ENCODE peak calls at places on chromosome 2, in six cellular contexts. One of them, this sample, is unnamed.

GRCh38 chr2:234595829-234596228 is 98.9 kb upstream of the ARL4C start:
- DNase-seq in GM23338: no peak
- DNase-seq in HepG2: no peak
- DNase-seq in H1: no peak
- DNase-seq in K562: no peak
- DNase-seq in GM12878: no peak
- DNase-seq in this sample: no peak

GRCh38 chr2:113341191-113341590 is 62.5 kb upstream of the PAX8 start:
- DNase-seq in GM23338: no peak
- DNase-seq in HepG2: no peak
- DNase-seq in H1: no peak
- DNase-seq in K562: no peak
- DNase-seq in GM12878: no peak
- DNase-seq in this sample: no peak

GRCh38 chr2:202034249-202035088 is 814 bp downstream of the FZD7 start:
- DNase-seq in GM23338: no peak
- DNase-seq in HepG2: no peak
- DNase-seq in H1: no peak
- DNase-seq in K562: peak
- DNase-seq in GM12878: no peak
- DNase-seq in this sample: no peak

GRCh38 chr2:156435725-156436476 is at the start of gene GPD2:
- DNase-seq in GM23338: peak
- DNase-seq in HepG2: no peak
- DNase-seq in H1: peak
- DNase-seq in K562: peak
- DNase-seq in GM12878: no peak
- DNase-seq in this sample: peak

GRCh38 chr2:88059979-88060906 is 4.7 kb upstream of the KRCC1 start:
- DNase-seq in GM23338: peak
- DNase-seq in HepG2: peak
- DNase-seq in H1: no peak
- DNase-seq in K562: peak
- DNase-seq in GM12878: no peak
- DNase-seq in this sample: peak

GRCh38 chr2:15664273-15665066 is 72.8 kb downstream of the DDX1 start:
- DNase-seq in GM23338: no peak
- DNase-seq in HepG2: no peak
- DNase-seq in H1: no peak
- DNase-seq in K562: no peak
- DNase-seq in GM12878: no peak
- DNase-seq in this sample: no peak

GRCh38 chr2:3870997-3871396 is 167.6 kb downstream of the DCDC2C start:
- DNase-seq in GM23338: no peak
- DNase-seq in HepG2: no peak
- DNase-seq in H1: no peak
- DNase-seq in K562: no peak
- DNase-seq in GM12878: no peak
- DNase-seq in this sample: no peak

GRCh38 chr2:98911376-98912154 is 24.5 kb downstream of the CRACDL start:
- DNase-seq in GM23338: no peak
- DNase-seq in HepG2: peak
- DNase-seq in H1: no peak
- DNase-seq in K562: no peak
- DNase-seq in GM12878: no peak
- DNase-seq in this sample: no peak

GRCh38 chr2:197613509-197613987 is 61.8 kb downstream of the RFTN2 start:
- DNase-seq in GM23338: no peak
- DNase-seq in HepG2: peak
- DNase-seq in H1: no peak
- DNase-seq in K562: no peak
- DNase-seq in GM12878: no peak
- DNase-seq in this sample: no peak

GRCh38 chr2:184890311-184890710 is 292.0 kb downstream of the ZNF804A start:
- DNase-seq in GM23338: no peak
- DNase-seq in HepG2: no peak
- DNase-seq in H1: no peak
- DNase-seq in K562: no peak
- DNase-seq in GM12878: no peak
- DNase-seq in this sample: no peak

GRCh38 chr2:124874226-124874625 is 849.1 kb downstream of the CNTNAP5 start:
- DNase-seq in GM23338: no peak
- DNase-seq in HepG2: no peak
- DNase-seq in H1: no peak
- DNase-seq in K562: no peak
- DNase-seq in GM12878: no peak
- DNase-seq in this sample: no peak

GRCh38 chr2:124875627-124876244 is 850.6 kb downstream of the CNTNAP5 start:
- DNase-seq in GM23338: no peak
- DNase-seq in HepG2: no peak
- DNase-seq in H1: no peak
- DNase-seq in K562: no peak
- DNase-seq in GM12878: peak
- DNase-seq in this sample: no peak

GRCh38 chr2:124874676-124875075 is 849.6 kb downstream of the CNTNAP5 start:
- DNase-seq in GM23338: no peak
- DNase-seq in HepG2: no peak
- DNase-seq in H1: no peak
- DNase-seq in K562: no peak
- DNase-seq in GM12878: no peak
- DNase-seq in this sample: no peak

GRCh38 chr2:124879615-124880014 is 854.5 kb downstream of the CNTNAP5 start:
- DNase-seq in GM23338: no peak
- DNase-seq in HepG2: no peak
- DNase-seq in H1: no peak
- DNase-seq in K562: no peak
- DNase-seq in GM12878: no peak
- DNase-seq in this sample: no peak

GRCh38 chr2:124877065-124877671 is 852.1 kb downstream of the CNTNAP5 start:
- DNase-seq in GM23338: no peak
- DNase-seq in HepG2: no peak
- DNase-seq in H1: no peak
- DNase-seq in K562: no peak
- DNase-seq in GM12878: no peak
- DNase-seq in this sample: no peak
- TF ChIP-seq CREB1 in GM23338: no peak
- TF ChIP-seq CREB1 in HepG2: no peak
- TF ChIP-seq CREB1 in H1: no peak
- TF ChIP-seq CREB1 in K562: no peak
- TF ChIP-seq CREB1 in GM12878: peak
- TF ChIP-seq CREB1 in this sample: no peak

GRCh38 chr2:106147159-106147558 is 46.9 kb downstream of the UXS1 start:
- DNase-seq in GM23338: no peak
- DNase-seq in HepG2: peak
- DNase-seq in H1: no peak
- DNase-seq in K562: no peak
- DNase-seq in GM12878: no peak
- DNase-seq in this sample: no peak
- TF ChIP-seq CREB1 in GM23338: no peak
- TF ChIP-seq CREB1 in HepG2: no peak
- TF ChIP-seq CREB1 in H1: no peak
- TF ChIP-seq CREB1 in K562: no peak
- TF ChIP-seq CREB1 in GM12878: no peak
- TF ChIP-seq CREB1 in this sample: no peak

GRCh38 chr2:134739879-134740301 is 21.1 kb upstream of the TMEM163 start:
- DNase-seq in GM23338: no peak
- DNase-seq in HepG2: no peak
- DNase-seq in H1: no peak
- DNase-seq in K562: no peak
- DNase-seq in GM12878: peak
- DNase-seq in this sample: no peak

GRCh38 chr2:134736167-134736885 is 17.5 kb upstream of the TMEM163 start:
- DNase-seq in GM23338: peak
- DNase-seq in HepG2: no peak
- DNase-seq in H1: no peak
- DNase-seq in K562: no peak
- DNase-seq in GM12878: no peak
- DNase-seq in this sample: no peak

GRCh38 chr2:134738150-134738865 is 19.5 kb upstream of the TMEM163 start:
- DNase-seq in GM23338: no peak
- DNase-seq in HepG2: no peak
- DNase-seq in H1: no peak
- DNase-seq in K562: no peak
- DNase-seq in GM12878: no peak
- DNase-seq in this sample: no peak

GRCh38 chr2:134739261-134739878 is 20.6 kb upstream of the TMEM163 start:
- DNase-seq in GM23338: no peak
- DNase-seq in HepG2: no peak
- DNase-seq in H1: no peak
- DNase-seq in K562: no peak
- DNase-seq in GM12878: no peak
- DNase-seq in this sample: no peak

GRCh38 chr2:134737671-134738070 is 18.9 kb upstream of the TMEM163 start:
- DNase-seq in GM23338: no peak
- DNase-seq in HepG2: no peak
- DNase-seq in H1: no peak
- DNase-seq in K562: no peak
- DNase-seq in GM12878: no peak
- DNase-seq in this sample: no peak
- TF ChIP-seq CREB1 in GM23338: no peak
- TF ChIP-seq CREB1 in HepG2: no peak
- TF ChIP-seq CREB1 in H1: no peak
- TF ChIP-seq CREB1 in K562: no peak
- TF ChIP-seq CREB1 in GM12878: peak
- TF ChIP-seq CREB1 in this sample: no peak

GRCh38 chr2:30177440-30177839 is 30.6 kb downstream of the YPEL5 start:
- DNase-seq in GM23338: no peak
- DNase-seq in HepG2: no peak
- DNase-seq in H1: no peak
- DNase-seq in K562: no peak
- DNase-seq in GM12878: no peak
- DNase-seq in this sample: no peak

GRCh38 chr2:30180230-30180629 is 33.4 kb downstream of the YPEL5 start:
- DNase-seq in GM23338: no peak
- DNase-seq in HepG2: no peak
- DNase-seq in H1: no peak
- DNase-seq in K562: no peak
- DNase-seq in GM12878: no peak
- DNase-seq in this sample: no peak

GRCh38 chr2:30178618-30179404 is 32.0 kb downstream of the YPEL5 start:
- DNase-seq in GM23338: no peak
- DNase-seq in HepG2: no peak
- DNase-seq in H1: no peak
- DNase-seq in K562: peak
- DNase-seq in GM12878: no peak
- DNase-seq in this sample: no peak

GRCh38 chr2:30181176-30181575 is 34.4 kb downstream of the YPEL5 start:
- DNase-seq in GM23338: no peak
- DNase-seq in HepG2: no peak
- DNase-seq in H1: no peak
- DNase-seq in K562: no peak
- DNase-seq in GM12878: no peak
- DNase-seq in this sample: no peak

GRCh38 chr2:30177861-30178465 is 31.2 kb downstream of the YPEL5 start:
- DNase-seq in GM23338: no peak
- DNase-seq in HepG2: no peak
- DNase-seq in H1: no peak
- DNase-seq in K562: no peak
- DNase-seq in GM12878: no peak
- DNase-seq in this sample: no peak
- TF ChIP-seq CREB1 in GM23338: no peak
- TF ChIP-seq CREB1 in HepG2: no peak
- TF ChIP-seq CREB1 in H1: no peak
- TF ChIP-seq CREB1 in K562: no peak
- TF ChIP-seq CREB1 in GM12878: no peak
- TF ChIP-seq CREB1 in this sample: no peak

DNA sequence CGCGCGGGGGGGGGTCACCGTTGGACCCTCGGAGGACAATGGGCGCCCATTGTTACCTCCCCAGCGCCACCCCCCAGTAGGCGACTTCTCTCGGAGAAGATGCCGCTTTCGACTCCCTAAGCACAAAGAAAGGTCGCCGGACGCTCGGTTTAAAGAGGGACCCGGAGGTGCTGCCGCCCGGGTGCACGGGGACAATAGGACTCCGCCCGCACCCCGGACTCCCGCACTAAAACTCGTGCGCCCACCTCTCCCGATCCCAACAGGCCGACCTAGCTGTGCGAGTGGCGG is 318 bp upstream of the CDC42EP3 start:
- DNase-seq in GM23338: no peak
- DNase-seq in HepG2: no peak
- DNase-seq in H1: no peak
- DNase-seq in K562: no peak
- DNase-seq in GM12878: no peak
- DNase-seq in this sample: no peak
- TF ChIP-seq CREB1 in GM23338: no peak
- TF ChIP-seq CREB1 in HepG2: no peak
- TF ChIP-seq CREB1 in H1: no peak
- TF ChIP-seq CREB1 in K562: no peak
- TF ChIP-seq CREB1 in GM12878: no peak
- TF ChIP-seq CREB1 in this sample: no peak

GRCh38 chr2:219520079-219520478 is 5.8 kb downstream of the ASIC4 start:
- DNase-seq in GM23338: no peak
- DNase-seq in HepG2: no peak
- DNase-seq in H1: no peak
- DNase-seq in K562: no peak
- DNase-seq in GM12878: no peak
- DNase-seq in this sample: no peak
- TF ChIP-seq CREB1 in GM23338: no peak
- TF ChIP-seq CREB1 in HepG2: no peak
- TF ChIP-seq CREB1 in H1: no peak
- TF ChIP-seq CREB1 in K562: no peak
- TF ChIP-seq CREB1 in GM12878: no peak
- TF ChIP-seq CREB1 in this sample: no peak

DNA sequence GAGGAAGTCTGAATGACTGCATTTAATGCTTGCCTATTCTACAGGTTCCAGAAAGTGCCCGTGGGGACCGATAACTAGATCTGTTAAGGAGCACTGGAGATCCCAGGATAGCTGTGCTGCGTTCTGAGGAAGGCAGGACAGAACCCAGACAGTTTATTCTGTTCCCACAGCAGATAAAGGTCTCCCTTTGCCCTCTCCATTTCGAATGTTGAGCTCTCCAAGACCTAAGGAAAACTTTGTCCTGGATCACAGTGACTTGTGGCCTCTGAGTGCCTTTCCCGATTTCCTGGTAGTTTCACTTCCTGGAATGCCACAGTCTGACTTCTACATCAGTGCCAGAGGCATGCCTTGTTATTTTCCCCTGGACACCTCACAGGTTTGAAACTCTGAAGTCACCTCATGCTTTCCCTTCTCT is 50.1 kb upstream of the ZFP36L2 start:
- DNase-seq in GM23338: no peak
- DNase-seq in HepG2: no peak
- DNase-seq in H1: no peak
- DNase-seq in K562: no peak
- DNase-seq in GM12878: no peak
- DNase-seq in this sample: no peak
- TF ChIP-seq CREB1 in GM23338: no peak
- TF ChIP-seq CREB1 in HepG2: no peak
- TF ChIP-seq CREB1 in H1: no peak
- TF ChIP-seq CREB1 in K562: no peak
- TF ChIP-seq CREB1 in GM12878: no peak
- TF ChIP-seq CREB1 in this sample: no peak

GRCh38 chr2:189165656-189166380 is 13.7 kb downstream of the COL5A2 start:
- DNase-seq in GM23338: no peak
- DNase-seq in HepG2: no peak
- DNase-seq in H1: no peak
- DNase-seq in K562: no peak
- DNase-seq in GM12878: no peak
- DNase-seq in this sample: no peak
- TF ChIP-seq CREB1 in GM23338: no peak
- TF ChIP-seq CREB1 in HepG2: no peak
- TF ChIP-seq CREB1 in H1: no peak
- TF ChIP-seq CREB1 in K562: no peak
- TF ChIP-seq CREB1 in GM12878: no peak
- TF ChIP-seq CREB1 in this sample: no peak

This sample was measured in WTC11.